ENCODE peak calls at places on chromosome 2, in nine cellular contexts. L is uterus, S is foreskin fibroblast, O is dorsolateral prefrontal cortex, I is tibial artery, C is A549, G is GM10248, T is progenitor cell of endocrine pancreas, E is WTC11. W is an unnamed sample.

GRCh38 chr2:175836361-175836760 is 165.7 kb downstream of the LNPK start:
- DNase-seq in S (peak; percentile 50), O (no peak), G (no peak), I (no peak), C (no peak), T (no peak), E (no peak), L (no peak), W (no peak)

GRCh38 chr2:128411431-128411830 is 92.8 kb upstream of the HS6ST1 start:
- DNase-seq in E (no peak), L (no peak), O (no peak), I (no peak), G (no peak), T (peak; percentile 1), C (no peak), S (no peak), W (no peak)

GRCh38 chr2:238974510-238975166 is 126.8 kb downstream of the TWIST2 start:
- DNase-seq in O (peak; percentile 71), I (no peak), E (no peak), S (peak; percentile 90), G (no peak), C (peak; percentile 80), T (no peak), L (peak; percentile 59), W (no peak)

GRCh38 chr2:230601510-230601909 is 111.1 kb upstream of the CAB39 start:
- DNase-seq in C (no peak), G (peak; percentile 57), I (no peak), E (no peak), S (no peak), O (no peak), T (no peak), L (no peak), W (no peak)

GRCh38 chr2:62972601-62973000 is 78.0 kb upstream of the OTX1 start:
- DNase-seq in C (no peak), E (no peak), O (no peak), L (no peak), I (no peak), G (no peak), T (no peak), S (no peak), W (no peak)

GRCh38 chr2:17754773-17755425 is 961 bp downstream of the GEN1 start:
- DNase-seq in L (no peak), G (no peak), E (no peak), T (no peak), C (peak; percentile 49), O (no peak), I (no peak), S (no peak), W (no peak)

GRCh38 chr2:46362667-46363012 is 65.4 kb downstream of the EPAS1 start:
- DNase-seq in T (no peak), L (no peak), C (no peak), E (no peak), G (no peak), S (no peak), O (no peak), I (no peak), W (no peak)

GRCh38 chr2:26352892-26353291 is 6.3 kb upstream of the ADGRF3 start:
- DNase-seq in I (no peak), S (peak; percentile 15), C (peak; percentile 37), O (no peak), G (no peak), L (no peak), E (no peak), T (no peak), W (no peak)

GRCh38 chr2:63052411-63053234 is 2.0 kb downstream of the OTX1 start:
- DNase-seq in E (peak; percentile 12), I (no peak), C (no peak), S (no peak), G (no peak), T (no peak), O (no peak), L (no peak), W (no peak)

GRCh38 chr2:1818404-1818803 is 74.1 kb upstream of the PXDN start:
- DNase-seq in I (no peak), L (no peak), S (no peak), G (no peak), T (no peak), O (no peak), C (peak; percentile 22), E (no peak), W (no peak)

GRCh38 chr2:102046135-102046901 is 54.6 kb downstream of the IL1R2 start:
- DNase-seq in C (no peak), L (no peak), O (no peak), S (peak; percentile 63), I (no peak), G (no peak), E (no peak), T (no peak), W (no peak)

GRCh38 chr2:43169987-43170732 is 56.2 kb downstream of the ZFP36L2 start:
- DNase-seq in I (no peak), E (peak; percentile 77), O (no peak), S (no peak), C (peak; percentile 64), T (no peak), G (peak; percentile 67), L (no peak), W (no peak)

GRCh38 chr2:12935226-12935625 is 218.5 kb downstream of the TRIB2 start:
- DNase-seq in T (no peak), O (no peak), S (no peak), I (no peak), L (no peak), G (no peak), E (no peak), C (no peak), W (no peak)

DNA sequence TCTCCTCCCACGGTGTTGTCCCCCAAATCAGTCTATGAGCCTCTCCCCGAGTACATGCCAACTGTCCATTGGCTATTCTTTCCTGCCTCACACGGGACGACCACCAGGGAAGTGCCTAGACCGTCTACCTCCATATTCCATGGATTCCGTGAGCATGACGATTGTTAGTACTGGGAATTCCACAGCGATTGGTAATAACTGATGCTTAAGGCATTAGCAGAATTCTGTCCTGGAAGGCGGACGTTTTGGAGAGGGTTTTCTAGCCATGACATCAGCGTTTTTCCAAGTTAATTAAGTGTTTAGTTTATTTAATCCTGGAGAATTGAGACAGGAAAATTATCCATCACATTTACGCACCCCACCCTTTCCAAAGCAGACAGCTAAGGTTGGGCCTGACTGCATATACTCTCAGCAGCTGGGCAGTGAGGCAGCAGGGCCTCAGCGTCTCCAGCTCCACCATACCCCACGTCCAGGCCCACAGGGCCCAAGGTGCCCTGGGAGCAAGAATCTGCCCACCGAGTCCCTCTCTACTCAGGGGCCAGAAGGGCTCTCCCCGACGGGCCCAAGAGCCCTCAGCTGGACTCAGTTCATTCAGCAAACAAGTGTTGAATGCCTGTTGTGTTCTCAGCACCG is 126.4 kb downstream of the SEPTIN10 start:
- DNase-seq in E (no peak), L (no peak), O (no peak), T (no peak), S (peak; percentile 54), I (no peak), C (peak; percentile 22), G (no peak), W (no peak)
- TF ChIP-seq CTCF in E (no peak), L (no peak), O (no peak), T (no peak), S (no peak), I (no peak), C (no peak), G (no peak), W (no peak)

DNA sequence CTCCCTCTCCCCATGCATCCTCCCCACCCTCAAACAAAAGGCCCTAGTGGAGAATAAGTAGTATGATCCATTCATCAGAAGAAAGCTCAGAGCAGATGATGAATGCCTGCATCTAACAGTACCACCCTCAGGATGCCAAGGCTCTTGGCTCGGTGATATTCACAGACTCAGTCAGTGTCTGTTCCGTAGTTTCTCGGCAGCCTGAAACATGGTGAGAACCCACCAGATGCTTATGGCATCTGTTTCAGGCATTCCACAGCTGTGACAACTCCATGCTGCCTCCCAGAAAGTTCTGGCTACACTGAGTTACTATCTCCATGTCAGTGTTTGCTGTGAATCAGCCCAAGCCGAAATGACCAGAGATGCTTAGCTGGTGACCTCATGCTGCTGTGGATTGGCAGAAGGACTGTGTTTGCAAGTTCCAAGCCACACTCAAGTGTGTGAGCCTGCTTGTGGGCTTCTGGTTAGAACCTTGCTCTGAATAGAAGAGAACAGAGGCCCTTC is 83.9 kb downstream of the WDSUB1 start:
- DNase-seq in T (no peak), I (peak; percentile 67), L (peak; percentile 68), O (peak; percentile 62), G (no peak), C (peak; percentile 24), S (peak; percentile 99), E (no peak), W (no peak)
- TF ChIP-seq CTCF in T (no peak), I (no peak), L (no peak), O (peak; percentile 15), G (no peak), C (no peak), S (peak; percentile 7), E (no peak), W (no peak)

GRCh38 chr2:64275174-64275466 is 130.9 kb upstream of the PELI1 start:
- DNase-seq in L (no peak), S (no peak), E (no peak), C (no peak), G (no peak), O (no peak), I (no peak), T (no peak), W (no peak)

GRCh38 chr2:64273524-64274398 is 129.5 kb upstream of the PELI1 start:
- DNase-seq in E (no peak), C (peak; percentile 17), T (no peak), I (peak; percentile 57), O (no peak), S (peak; percentile 88), G (no peak), L (peak; percentile 78), W (no peak)

GRCh38 chr2:64274399-64275173 is 130.4 kb upstream of the PELI1 start:
- DNase-seq in O (no peak), I (no peak), L (no peak), T (no peak), E (no peak), G (no peak), C (no peak), S (no peak), W (no peak)

GRCh38 chr2:64276417-64277095 is 132.3 kb upstream of the PELI1 start:
- DNase-seq in L (no peak), E (peak; percentile 53), C (no peak), G (no peak), I (no peak), O (no peak), S (no peak), T (no peak), W (no peak)

GRCh38 chr2:64277101-64277849 is 133.1 kb upstream of the PELI1 start:
- DNase-seq in I (no peak), O (peak; percentile 27), C (no peak), G (no peak), E (peak; percentile 47), L (no peak), T (no peak), S (no peak), W (no peak)
- TF ChIP-seq CTCF in I (no peak), O (no peak), C (no peak), G (no peak), E (no peak), L (no peak), T (no peak), S (no peak), W (no peak)

DNA sequence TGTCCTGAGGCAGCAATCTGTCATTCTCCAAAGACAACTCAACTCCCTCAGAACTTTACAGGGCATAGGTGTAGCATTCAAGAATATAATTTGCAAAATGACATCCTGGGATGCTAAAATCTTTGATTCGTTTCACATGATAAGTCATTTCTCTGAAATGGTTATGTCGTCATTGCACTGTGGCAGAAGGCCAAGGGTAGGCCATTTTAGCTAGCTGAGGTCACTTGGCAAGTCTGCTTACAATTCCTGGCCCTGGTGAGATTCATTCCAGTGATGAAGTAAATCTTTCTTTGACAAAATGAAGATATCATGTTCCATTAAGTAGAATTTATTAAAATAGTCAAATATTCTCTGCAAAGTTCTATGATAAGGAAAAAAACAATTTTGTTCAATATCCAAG is 1410.3 kb upstream of the LRRTM1 start:
- DNase-seq in I (no peak), L (no peak), T (no peak), G (no peak), C (no peak), E (no peak), S (no peak), O (no peak), W (no peak)
- TF ChIP-seq CTCF in I (no peak), L (no peak), T (no peak), G (no peak), C (no peak), E (no peak), S (no peak), O (no peak), W (no peak)